ENCODE peak calls at places on chromosome 2, in six cellular contexts. O is caudate nucleus, B is LHCN-M2, I is epithelial cell of esophagus, X is GM10248, D is frontal cortex. F is an unnamed sample.

GRCh38 chr2:45980161-45980852 is 316.9 kb upstream of the EPAS1 start:
- DNase-seq in O (no peak), B (no peak), I (peak), X (no peak), D (no peak), F (no peak)

GRCh38 chr2:238865015-238865719 is 17.3 kb downstream of the TWIST2 start:
- DNase-seq in O (no peak), B (no peak), I (no peak), X (no peak), D (no peak), F (no peak)

GRCh38 chr2:43305537-43305936 is 79.1 kb upstream of the ZFP36L2 start:
- DNase-seq in O (no peak), B (no peak), I (no peak), X (no peak), D (no peak), F (no peak)

GRCh38 chr2:224885836-224886547 is 156.3 kb downstream of the DOCK10 start:
- DNase-seq in O (no peak), B (peak), I (peak), X (peak), D (no peak), F (no peak)

GRCh38 chr2:33336036-33336625 is 140.3 kb upstream of the RASGRP3 start:
- DNase-seq in O (no peak), B (peak), I (no peak), X (no peak), D (no peak), F (no peak)

GRCh38 chr2:226802573-226802972 is 3.0 kb upstream of the IRS1 start:
- DNase-seq in O (no peak), B (peak), I (peak), X (peak), D (peak), F (peak)

GRCh38 chr2:162582357-162582798 is 238.4 kb downstream of the GCA start:
- DNase-seq in O (no peak), B (no peak), I (peak), X (no peak), D (no peak), F (no peak)

GRCh38 chr2:237739101-237739500 is 59.5 kb upstream of the RBM44 start:
- DNase-seq in O (no peak), B (no peak), I (no peak), X (no peak), D (no peak), F (no peak)

GRCh38 chr2:85945576-85945975 is 56.8 kb upstream of the ST3GAL5 start:
- DNase-seq in O (no peak), B (no peak), I (no peak), X (no peak), D (no peak), F (no peak)

GRCh38 chr2:201362396-201362795 is 5.3 kb upstream of the FLACC1 start:
- DNase-seq in O (no peak), B (peak), I (peak), X (no peak), D (no peak), F (no peak)

GRCh38 chr2:162732946-162733698 is 105.4 kb downstream of the KCNH7 start:
- DNase-seq in O (no peak), B (no peak), I (peak), X (no peak), D (no peak), F (no peak)

GRCh38 chr2:120986898-120987650 is 251.4 kb downstream of the GLI2 start:
- DNase-seq in O (no peak), B (no peak), I (no peak), X (no peak), D (no peak), F (no peak)

GRCh38 chr2:128319457-128319772 is 747 bp upstream of the HS6ST1 start:
- DNase-seq in O (no peak), B (no peak), I (no peak), X (no peak), D (no peak), F (no peak)

GRCh38 chr2:159118859-159119510 is 150.5 kb downstream of the TANC1 start:
- DNase-seq in O (no peak), B (peak), I (no peak), X (no peak), D (no peak), F (no peak)

GRCh38 chr2:227406177-227407031 is 18.7 kb upstream of the SCYGR1 start:
- DNase-seq in O (peak), B (peak), I (peak), X (peak), D (peak), F (no peak)

GRCh38 chr2:166413255-166413654 is 37.5 kb upstream of the SCN9A start:
- DNase-seq in O (no peak), B (peak), I (no peak), X (no peak), D (no peak), F (no peak)

GRCh38 chr2:236823976-236824375 is 254.4 kb downstream of the ACKR3 start:
- DNase-seq in O (no peak), B (no peak), I (peak), X (no peak), D (no peak), F (no peak)

GRCh38 chr2:108936076-108936867 is 52.7 kb downstream of the EDAR start:
- DNase-seq in O (no peak), B (no peak), I (no peak), X (no peak), D (no peak), F (no peak)

GRCh38 chr2:74548285-74548918 is 5.3 kb downstream of the LOXL3 start:
- DNase-seq in O (no peak), B (no peak), I (no peak), X (no peak), D (no peak), F (no peak)

GRCh38 chr2:205321240-205321639 is 361.1 kb upstream of the NRP2 start:
- DNase-seq in O (no peak), B (peak), I (no peak), X (no peak), D (no peak), F (no peak)

GRCh38 chr2:242098445-242099128 is 229.1 kb downstream of the RTP5 start:
- DNase-seq in O (no peak), B (peak), I (no peak), X (peak), D (no peak), F (peak)

GRCh38 chr2:231297108-231297908 is 98.2 kb upstream of the B3GNT7 start:
- DNase-seq in O (peak), B (peak), I (peak), X (peak), D (peak), F (peak)

GRCh38 chr2:79782540-79782939 is 269.7 kb downstream of the CTNNA2 start:
- DNase-seq in O (no peak), B (no peak), I (no peak), X (no peak), D (no peak), F (no peak)

GRCh38 chr2:157840568-157841156 is 35.5 kb downstream of the ACVR1 start:
- DNase-seq in O (no peak), B (peak), I (no peak), X (no peak), D (no peak), F (no peak)

GRCh38 chr2:152175012-152175367 is 573 bp downstream of the STAM2 start:
- DNase-seq in O (no peak), B (no peak), I (no peak), X (no peak), D (no peak), F (no peak)

GRCh38 chr2:159098374-159098773 is 129.9 kb downstream of the TANC1 start:
- DNase-seq in O (no peak), B (no peak), I (no peak), X (no peak), D (no peak), F (no peak)

GRCh38 chr2:237074211-237074993 is 11.3 kb upstream of the COPS8 start:
- DNase-seq in O (no peak), B (no peak), I (peak), X (no peak), D (no peak), F (no peak)

GRCh38 chr2:183112575-183112974 is 11.7 kb upstream of the NUP35 start:
- DNase-seq in O (no peak), B (no peak), I (no peak), X (no peak), D (no peak), F (no peak)

GRCh38 chr2:136121511-136121910 is 3.6 kb upstream of the CXCR4 start:
- DNase-seq in O (peak), B (no peak), I (no peak), X (no peak), D (no peak), F (no peak)

GRCh38 chr2:238143239-238143951 is 4.9 kb downstream of the KLHL30 start:
- DNase-seq in O (no peak), B (peak), I (peak), X (no peak), D (no peak), F (no peak)

GRCh38 chr2:121201796-121202195 is 83.2 kb downstream of the TFCP2L1 start:
- DNase-seq in O (no peak), B (no peak), I (no peak), X (no peak), D (no peak), F (no peak)

GRCh38 chr2:128317186-128317897 is 1.3 kb downstream of the HS6ST1 start:
- DNase-seq in O (no peak), B (no peak), I (no peak), X (peak), D (no peak), F (no peak)

GRCh38 chr2:31765078-31765835 is 184.5 kb upstream of the SRD5A2 start:
- DNase-seq in O (no peak), B (no peak), I (peak), X (no peak), D (no peak), F (no peak)

GRCh38 chr2:107338059-107338458 is 452.1 kb upstream of the ST6GAL2 start:
- DNase-seq in O (no peak), B (peak), I (no peak), X (no peak), D (no peak), F (no peak)

GRCh38 chr2:163455815-163456214 is 280.0 kb downstream of the FIGN start:
- DNase-seq in O (no peak), B (no peak), I (no peak), X (no peak), D (no peak), F (no peak)

GRCh38 chr2:73339171-73339678 is 45.9 kb upstream of the EGR4 start:
- DNase-seq in O (no peak), B (no peak), I (no peak), X (no peak), D (no peak), F (no peak)

GRCh38 chr2:237421542-237422047 is 7.6 kb upstream of the COL6A3 start:
- DNase-seq in O (peak), B (peak), I (peak), X (peak), D (peak), F (peak)

GRCh38 chr2:28638102-28638501 is 113.5 kb upstream of the PPP1CB start:
- DNase-seq in O (no peak), B (no peak), I (no peak), X (no peak), D (no peak), F (no peak)

GRCh38 chr2:144131042-144131441 is 388.9 kb downstream of the ZEB2 start:
- DNase-seq in O (no peak), B (peak), I (peak), X (no peak), D (no peak), F (no peak)

GRCh38 chr2:240510513-240511210 is 47.1 kb downstream of the ANKMY1 start:
- DNase-seq in O (no peak), B (no peak), I (no peak), X (no peak), D (no peak), F (no peak)

F was measured in GDM1.